ENCODE peak calls at places on chromosomes 13 and 19, in four cellular contexts. E, L, U and O are unnamed samples.
A peak's percentile ranks its signal among the peaks of the same experiment; 100 is the strongest.

GRCh38 chr13:57087006-57087405 is 53.7 kb upstream of the PRR20A start:
- DNase-seq in E (no peak), L (no peak), U (no peak), O (no peak)

GRCh38 chr19:45468159-45468651 is 409 bp downstream of the FOSB start:
- DNase-seq in E (no peak), L (no peak), U (peak; percentile 22), O (peak; percentile 30)

GRCh38 chr19:31519216-31519615 is 170.0 kb upstream of the TSHZ3 start:
- DNase-seq in E (no peak), L (no peak), U (no peak), O (no peak)

GRCh38 chr19:18833849-18834643 is 2.3 kb downstream of the UPF1 start:
- DNase-seq in E (no peak), L (no peak), U (no peak), O (no peak)

GRCh38 chr19:45526143-45526542 is 18.9 kb downstream of the VASP start:
- DNase-seq in E (peak; percentile 83), L (no peak), U (peak; percentile 79), O (no peak)

GRCh38 chr13:50812242-50812641 is 31.2 kb downstream of the DLEU7 start:
- DNase-seq in E (no peak), L (no peak), U (no peak), O (no peak)

GRCh38 chr19:1252221-1252817 is 3.9 kb downstream of the MIDN start:
- DNase-seq in E (peak; percentile 88), L (peak; percentile 75), U (peak; percentile 81), O (peak; percentile 55)

GRCh38 chr13:20231839-20232555 is at the start of gene GJB6:
- DNase-seq in E (no peak), L (no peak), U (no peak), O (no peak)

GRCh38 chr13:66700336-66700735 is 529.8 kb downstream of the PCDH9 start:
- DNase-seq in E (no peak), L (no peak), U (no peak), O (no peak)

GRCh38 chr13:101429733-101430132 is 13.4 kb upstream of the NALCN start:
- DNase-seq in E (no peak), L (no peak), U (no peak), O (no peak)

GRCh38 chr13:37109080-37109678 is 3.7 kb upstream of the CSNK1A1L start:
- DNase-seq in E (peak; percentile 47), L (no peak), U (peak; percentile 11), O (no peak)

GRCh38 chr13:113468029-113468428 is 14.7 kb upstream of the ADPRHL1 start:
- DNase-seq in E (no peak), L (no peak), U (no peak), O (no peak)

GRCh38 chr19:16739546-16739945 is 19.9 kb downstream of the NWD1 start:
- DNase-seq in E (no peak), L (no peak), U (no peak), O (no peak)

GRCh38 chr19:50972795-50973376 is 3.5 kb upstream of the KLK6 start:
- DNase-seq in E (no peak), L (no peak), U (no peak), O (no peak)

GRCh38 chr19:29812080-29812880 is 489 bp downstream of the CCNE1 start:
- DNase-seq in E (peak; percentile 51), L (no peak), U (no peak), O (no peak)

GRCh38 chr19:45340232-45340898 is at the start of gene KLC3:
- DNase-seq in E (no peak), L (no peak), U (no peak), O (peak; percentile 34)

GRCh38 chr13:30329009-30329585 is 21.7 kb upstream of the KATNAL1 start:
- DNase-seq in E (no peak), L (no peak), U (no peak), O (no peak)